ENCODE peak calls at places on chromosomes 2 and 18, in seven cellular contexts. One of them, this sample, is unnamed.

GRCh38 chr18:3273042-3273441 is 11.1 kb downstream of the MYL12B start:
- DNase-seq in H1: no peak
- DNase-seq in K562: no peak
- DNase-seq in HepG2: no peak
- DNase-seq in GM12878: no peak
- DNase-seq in SK-N-SH: no peak
- DNase-seq in HCT116: no peak
- DNase-seq in this sample: no peak

GRCh38 chr18:7497081-7497480 is 70.0 kb upstream of the PTPRM start:
- DNase-seq in H1: no peak
- DNase-seq in K562: no peak
- DNase-seq in HepG2: no peak
- DNase-seq in GM12878: no peak
- DNase-seq in SK-N-SH: no peak
- DNase-seq in HCT116: no peak
- DNase-seq in this sample: no peak

GRCh38 chr18:49052891-49053644 is 102.3 kb upstream of the SMAD7 start:
- DNase-seq in H1: no peak
- DNase-seq in K562: no peak
- DNase-seq in HepG2: no peak
- DNase-seq in GM12878: no peak
- DNase-seq in SK-N-SH: peak
- DNase-seq in HCT116: no peak
- DNase-seq in this sample: no peak

GRCh38 chr2:145524836-145525235 is 1004.9 kb upstream of the ZEB2 start:
- DNase-seq in H1: no peak
- DNase-seq in K562: no peak
- DNase-seq in HepG2: no peak
- DNase-seq in GM12878: no peak
- DNase-seq in SK-N-SH: no peak
- DNase-seq in HCT116: no peak
- DNase-seq in this sample: no peak

GRCh38 chr2:3171564-3172264 is 205.9 kb downstream of the EIPR1 start:
- DNase-seq in H1: no peak
- DNase-seq in K562: no peak
- DNase-seq in HepG2: no peak
- DNase-seq in GM12878: no peak
- DNase-seq in SK-N-SH: no peak
- DNase-seq in HCT116: no peak
- DNase-seq in this sample: no peak

GRCh38 chr2:179574061-179574519 is 287.3 kb downstream of the ZNF385B start:
- DNase-seq in H1: no peak
- DNase-seq in K562: no peak
- DNase-seq in HepG2: peak
- DNase-seq in GM12878: no peak
- DNase-seq in SK-N-SH: no peak
- DNase-seq in HCT116: no peak
- DNase-seq in this sample: no peak

GRCh38 chr2:185787530-185788145 is 49.0 kb downstream of the FSIP2 start:
- DNase-seq in H1: no peak
- DNase-seq in K562: no peak
- DNase-seq in HepG2: no peak
- DNase-seq in GM12878: no peak
- DNase-seq in SK-N-SH: no peak
- DNase-seq in HCT116: no peak
- DNase-seq in this sample: no peak

GRCh38 chr2:15554525-15555218 is 6.5 kb downstream of the NBAS start:
- DNase-seq in H1: no peak
- DNase-seq in K562: peak
- DNase-seq in HepG2: no peak
- DNase-seq in GM12878: no peak
- DNase-seq in SK-N-SH: no peak
- DNase-seq in HCT116: no peak
- DNase-seq in this sample: no peak

GRCh38 chr2:64017811-64018714 is 1.2 kb downstream of the VPS54 start:
- DNase-seq in H1: no peak
- DNase-seq in K562: peak
- DNase-seq in HepG2: no peak
- DNase-seq in GM12878: no peak
- DNase-seq in SK-N-SH: peak
- DNase-seq in HCT116: no peak
- DNase-seq in this sample: peak

GRCh38 chr2:239726091-239726591 is 299.0 kb downstream of the NDUFA10 start:
- DNase-seq in H1: no peak
- DNase-seq in K562: no peak
- DNase-seq in HepG2: no peak
- DNase-seq in GM12878: no peak
- DNase-seq in SK-N-SH: no peak
- DNase-seq in HCT116: no peak
- DNase-seq in this sample: no peak

GRCh38 chr18:67875936-67876335 is 359.4 kb upstream of the DSEL start:
- DNase-seq in H1: no peak
- DNase-seq in K562: no peak
- DNase-seq in HepG2: no peak
- DNase-seq in GM12878: no peak
- DNase-seq in SK-N-SH: no peak
- DNase-seq in HCT116: no peak
- DNase-seq in this sample: no peak

GRCh38 chr2:121398853-121399252 is 113.9 kb upstream of the TFCP2L1 start:
- DNase-seq in H1: no peak
- DNase-seq in K562: no peak
- DNase-seq in HepG2: no peak
- DNase-seq in GM12878: no peak
- DNase-seq in SK-N-SH: no peak
- DNase-seq in HCT116: no peak
- DNase-seq in this sample: no peak

GRCh38 chr2:160557903-160558302 is 64.3 kb upstream of the RBMS1 start:
- DNase-seq in H1: no peak
- DNase-seq in K562: no peak
- DNase-seq in HepG2: no peak
- DNase-seq in GM12878: no peak
- DNase-seq in SK-N-SH: no peak
- DNase-seq in HCT116: no peak
- DNase-seq in this sample: no peak

GRCh38 chr2:85089464-85090072 is 43.6 kb upstream of the TCF7L1 start:
- DNase-seq in H1: peak
- DNase-seq in K562: no peak
- DNase-seq in HepG2: no peak
- DNase-seq in GM12878: no peak
- DNase-seq in SK-N-SH: no peak
- DNase-seq in HCT116: no peak
- DNase-seq in this sample: no peak

DNA sequence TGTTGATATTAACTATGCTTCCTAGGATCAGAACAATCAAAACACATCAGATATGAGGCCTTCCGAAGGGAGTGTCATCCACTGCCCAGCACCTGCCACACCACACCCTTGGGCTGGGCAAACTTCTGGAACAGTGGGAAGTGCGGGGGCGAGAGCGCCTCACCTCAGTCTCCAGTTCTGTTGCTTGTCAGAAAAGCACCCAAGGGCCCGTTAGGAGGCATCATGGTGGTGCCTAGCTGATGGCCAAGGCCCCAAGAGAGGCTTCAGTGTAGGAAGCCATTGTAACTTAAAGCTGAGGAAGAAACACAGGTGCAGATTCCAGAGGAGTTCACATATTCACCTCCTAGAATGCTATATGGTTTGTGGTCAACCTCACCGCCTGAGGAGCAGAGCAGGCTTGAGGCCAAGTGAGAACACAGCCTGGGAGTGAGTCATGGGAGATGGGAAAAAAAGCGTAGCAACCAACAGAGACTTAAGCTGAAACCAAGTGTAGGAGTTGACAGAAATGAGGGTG is 85.1 kb upstream of the ATL2 start:
- DNase-seq in H1: no peak
- DNase-seq in K562: peak
- DNase-seq in HepG2: no peak
- DNase-seq in GM12878: no peak
- DNase-seq in SK-N-SH: no peak
- DNase-seq in HCT116: peak
- DNase-seq in this sample: peak
- TF ChIP-seq JUND in H1: no peak
- TF ChIP-seq JUND in K562: peak
- TF ChIP-seq JUND in HepG2: no peak
- TF ChIP-seq JUND in GM12878: no peak
- TF ChIP-seq JUND in SK-N-SH: peak
- TF ChIP-seq JUND in HCT116: peak
- TF ChIP-seq JUND in this sample: no peak

DNA sequence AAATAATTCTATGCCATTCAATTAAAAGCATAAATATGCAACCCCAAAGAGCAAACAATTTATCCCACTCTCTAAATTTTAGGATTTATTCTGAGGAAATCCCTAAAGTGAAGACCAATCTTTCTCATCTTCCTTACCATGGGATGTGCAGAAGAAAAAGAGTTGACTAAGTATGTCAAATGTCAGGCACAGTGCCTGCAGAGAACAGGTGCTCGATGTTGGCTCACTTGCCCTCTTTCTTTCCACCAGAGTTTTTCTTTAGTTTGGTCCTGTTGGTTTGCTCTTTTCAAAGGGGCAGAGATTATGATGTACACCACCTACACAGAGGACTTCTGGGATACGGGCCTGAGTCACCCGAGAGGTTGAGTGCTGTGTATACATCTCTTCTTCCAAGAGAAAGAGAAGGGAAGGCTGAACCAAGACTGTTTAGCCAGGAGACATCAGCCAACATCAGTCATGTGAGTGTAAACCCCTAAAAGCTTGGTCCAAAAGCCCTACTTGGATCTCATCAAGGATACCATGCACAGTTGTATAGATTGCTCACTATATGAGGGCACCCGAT is 51.7 kb downstream of the SUMO1 start:
- DNase-seq in H1: peak
- DNase-seq in K562: no peak
- DNase-seq in HepG2: no peak
- DNase-seq in GM12878: no peak
- DNase-seq in SK-N-SH: no peak
- DNase-seq in HCT116: no peak
- DNase-seq in this sample: no peak
- TF ChIP-seq JUND in H1: no peak
- TF ChIP-seq JUND in K562: no peak
- TF ChIP-seq JUND in HepG2: no peak
- TF ChIP-seq JUND in GM12878: no peak
- TF ChIP-seq JUND in SK-N-SH: no peak
- TF ChIP-seq JUND in HCT116: no peak
- TF ChIP-seq JUND in this sample: no peak

DNA sequence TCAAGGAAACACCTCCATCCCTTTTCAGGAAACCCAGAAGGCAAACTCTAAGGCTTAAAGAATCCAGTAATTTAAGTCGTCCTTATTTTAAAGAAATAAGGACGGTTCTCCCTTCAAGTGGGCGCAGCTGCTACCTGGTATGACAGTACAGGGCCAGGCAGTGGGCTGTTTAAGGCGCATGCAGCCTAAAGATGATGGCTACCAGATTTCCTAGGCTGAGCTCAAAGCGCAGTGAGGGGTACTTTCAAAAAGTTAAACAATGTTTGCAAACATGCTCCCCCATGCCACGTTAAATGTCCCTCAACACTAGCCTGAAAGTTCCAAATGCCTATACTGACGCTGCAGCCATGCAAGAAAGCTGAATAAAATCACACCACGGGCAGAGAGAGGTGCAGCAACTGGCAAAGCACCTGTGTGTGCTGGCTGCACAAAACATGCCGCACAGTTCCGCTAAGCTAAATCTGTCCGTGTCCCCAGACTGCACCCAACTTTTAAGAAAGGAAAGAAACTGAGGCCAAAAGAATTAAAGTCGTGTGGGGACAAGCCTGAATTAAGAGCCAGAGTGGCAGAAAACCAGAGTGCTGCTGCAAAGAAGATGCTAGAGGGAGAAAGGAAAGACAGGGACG is 582 bp downstream of the HIBCH start:
- DNase-seq in H1: no peak
- DNase-seq in K562: peak
- DNase-seq in HepG2: no peak
- DNase-seq in GM12878: no peak
- DNase-seq in SK-N-SH: peak
- DNase-seq in HCT116: no peak
- DNase-seq in this sample: no peak
- TF ChIP-seq JUND in H1: no peak
- TF ChIP-seq JUND in K562: no peak
- TF ChIP-seq JUND in HepG2: no peak
- TF ChIP-seq JUND in GM12878: no peak
- TF ChIP-seq JUND in SK-N-SH: no peak
- TF ChIP-seq JUND in HCT116: no peak
- TF ChIP-seq JUND in this sample: no peak

GRCh38 chr2:33579226-33579625 is 19.9 kb downstream of the FAM98A start:
- DNase-seq in H1: no peak
- DNase-seq in K562: no peak
- DNase-seq in HepG2: no peak
- DNase-seq in GM12878: no peak
- DNase-seq in SK-N-SH: no peak
- DNase-seq in HCT116: no peak
- DNase-seq in this sample: no peak

GRCh38 chr2:33581857-33582256 is 17.2 kb downstream of the FAM98A start:
- DNase-seq in H1: no peak
- DNase-seq in K562: no peak
- DNase-seq in HepG2: no peak
- DNase-seq in GM12878: no peak
- DNase-seq in SK-N-SH: no peak
- DNase-seq in HCT116: no peak
- DNase-seq in this sample: no peak

GRCh38 chr2:33588246-33588645 is 10.9 kb downstream of the FAM98A start:
- DNase-seq in H1: no peak
- DNase-seq in K562: no peak
- DNase-seq in HepG2: no peak
- DNase-seq in GM12878: no peak
- DNase-seq in SK-N-SH: no peak
- DNase-seq in HCT116: no peak
- DNase-seq in this sample: no peak

GRCh38 chr2:33577660-33578059 is 21.4 kb downstream of the FAM98A start:
- DNase-seq in H1: no peak
- DNase-seq in K562: no peak
- DNase-seq in HepG2: no peak
- DNase-seq in GM12878: no peak
- DNase-seq in SK-N-SH: no peak
- DNase-seq in HCT116: no peak
- DNase-seq in this sample: no peak

DNA sequence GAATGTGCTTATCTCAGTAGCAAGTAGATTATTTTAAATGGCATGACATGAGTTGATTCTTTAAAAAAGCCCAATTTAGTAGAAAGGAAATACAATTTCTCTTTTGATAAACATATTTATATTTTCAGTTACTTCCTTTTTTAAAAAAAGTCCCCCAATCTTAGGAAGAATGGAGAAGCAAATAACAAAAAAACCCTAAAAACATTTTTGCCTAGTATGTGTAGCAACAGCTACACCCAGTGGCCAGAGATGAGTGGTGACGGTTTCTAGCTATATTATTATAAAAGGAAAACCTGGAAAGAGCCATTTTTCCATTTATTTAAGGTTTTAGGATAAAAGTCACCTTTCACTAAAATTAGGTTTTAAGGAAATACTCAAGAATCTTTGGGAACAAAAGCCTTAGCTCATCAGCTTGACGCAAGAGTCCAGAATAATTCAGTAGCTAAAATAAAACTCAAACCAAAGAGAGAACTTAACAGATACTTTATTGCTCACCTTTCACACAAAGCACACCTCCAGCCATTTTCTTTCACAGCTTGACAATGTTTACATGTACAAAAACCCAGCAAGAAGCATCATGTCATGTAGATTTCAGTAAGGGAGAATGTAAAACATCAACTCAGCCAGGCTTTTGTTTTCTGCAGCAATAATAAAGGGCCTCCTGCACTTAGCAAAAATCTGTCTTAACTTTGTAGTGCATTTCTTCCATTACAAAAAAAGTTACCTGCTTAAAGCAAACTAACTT is 15.7 kb downstream of the FAM98A start:
- DNase-seq in H1: no peak
- DNase-seq in K562: peak
- DNase-seq in HepG2: peak
- DNase-seq in GM12878: peak
- DNase-seq in SK-N-SH: peak
- DNase-seq in HCT116: no peak
- DNase-seq in this sample: peak
- TF ChIP-seq JUND in H1: no peak
- TF ChIP-seq JUND in K562: no peak
- TF ChIP-seq JUND in HepG2: no peak
- TF ChIP-seq JUND in GM12878: no peak
- TF ChIP-seq JUND in SK-N-SH: no peak
- TF ChIP-seq JUND in HCT116: no peak
- TF ChIP-seq JUND in this sample: no peak